ENCODE peak calls at places on chromosomes 2 and 18, in eight cellular contexts. N, Z, Q, H, J, L, O and K are unnamed samples.

GRCh38 chr2:70796247-70796646 is 5.8 kb upstream of the FIGLA start:
- DNase-seq in O (no peak), N (no peak), H (no peak), Q (no peak), J (no peak), L (no peak), Z (no peak), K (no peak)

GRCh38 chr2:120480903-120481445 is 135.0 kb downstream of the INHBB start:
- DNase-seq in Z (no peak), O (no peak), L (no peak), Q (no peak), J (no peak), H (peak), N (peak), K (no peak)

GRCh38 chr18:48007955-48008701 is 77.7 kb upstream of the SMAD2 start:
- DNase-seq in N (peak), L (peak), Q (no peak), Z (peak), O (peak), H (peak), J (peak), K (peak)

GRCh38 chr2:146734042-146734715 is 1110.7 kb upstream of the ACVR2A start:
- DNase-seq in O (peak), N (no peak), Q (peak), H (no peak), L (no peak), J (no peak), Z (no peak), K (no peak)

GRCh38 chr2:96097951-96098823 is 18.2 kb downstream of the ADRA2B start:
- DNase-seq in J (no peak), Z (no peak), N (peak), L (no peak), O (no peak), Q (peak), H (no peak), K (peak)

GRCh38 chr2:137002911-137003310 is 237.6 kb downstream of the THSD7B start:
- DNase-seq in H (no peak), Q (no peak), J (no peak), L (no peak), Z (no peak), O (no peak), N (no peak), K (no peak)

GRCh38 chr2:188122983-188123382 is 168.7 kb upstream of the GULP1 start:
- DNase-seq in Z (no peak), N (no peak), Q (no peak), J (no peak), H (no peak), L (no peak), O (no peak), K (no peak)

GRCh38 chr2:47437287-47437686 is 34.3 kb downstream of the MSH2 start:
- DNase-seq in Z (no peak), L (no peak), J (peak), N (no peak), O (no peak), Q (peak), H (no peak), K (no peak)

GRCh38 chr2:176614049-176614448 is 344.8 kb downstream of the MTX2 start:
- DNase-seq in Q (no peak), J (no peak), N (no peak), H (no peak), L (no peak), O (no peak), Z (no peak), K (no peak)

GRCh38 chr2:155151945-155152344 is 453.4 kb downstream of the KCNJ3 start:
- DNase-seq in N (no peak), H (no peak), O (no peak), Q (no peak), L (no peak), J (no peak), Z (no peak), K (no peak)

GRCh38 chr18:58417752-58418151 is 211.1 kb downstream of the ALPK2 start:
- DNase-seq in L (no peak), Q (no peak), Z (no peak), O (no peak), H (no peak), J (no peak), N (no peak), K (no peak)

GRCh38 chr2:146927080-146927714 is 917.6 kb upstream of the ACVR2A start:
- DNase-seq in L (no peak), Q (peak), Z (peak), N (no peak), H (no peak), O (peak), J (no peak), K (no peak)

GRCh38 chr2:238456966-238457926 is 30.5 kb downstream of the ASB1 start:
- DNase-seq in L (no peak), Q (no peak), N (no peak), O (no peak), H (no peak), Z (no peak), J (no peak), K (no peak)

GRCh38 chr2:85999131-85999831 is 106.4 kb downstream of the POLR1A start:
- DNase-seq in H (no peak), J (no peak), O (peak), Z (peak), L (no peak), Q (peak), N (peak), K (peak)

GRCh38 chr2:27451095-27451494 is 8.9 kb downstream of the KRTCAP3 start:
- DNase-seq in Q (no peak), N (no peak), H (no peak), L (no peak), Z (no peak), O (no peak), J (no peak), K (no peak)

GRCh38 chr18:59719533-59720325 is 22.5 kb upstream of the CCBE1 start:
- DNase-seq in Q (no peak), N (no peak), L (no peak), Z (no peak), H (no peak), J (no peak), O (no peak), K (no peak)

GRCh38 chr2:128356127-128356526 is 37.5 kb upstream of the HS6ST1 start:
- DNase-seq in Z (no peak), N (no peak), J (no peak), H (no peak), L (no peak), O (no peak), Q (no peak), K (peak)

GRCh38 chr2:128350736-128351135 is 32.1 kb upstream of the HS6ST1 start:
- DNase-seq in L (no peak), N (no peak), J (no peak), O (no peak), H (no peak), Z (no peak), Q (no peak), K (no peak)

GRCh38 chr2:128357561-128358370 is 39.1 kb upstream of the HS6ST1 start:
- DNase-seq in O (no peak), N (no peak), J (no peak), L (no peak), Q (no peak), H (no peak), Z (no peak), K (peak)

GRCh38 chr2:128354161-128354560 is 35.5 kb upstream of the HS6ST1 start:
- DNase-seq in N (no peak), Z (no peak), L (no peak), H (no peak), J (no peak), Q (no peak), O (no peak), K (peak)

DNA sequence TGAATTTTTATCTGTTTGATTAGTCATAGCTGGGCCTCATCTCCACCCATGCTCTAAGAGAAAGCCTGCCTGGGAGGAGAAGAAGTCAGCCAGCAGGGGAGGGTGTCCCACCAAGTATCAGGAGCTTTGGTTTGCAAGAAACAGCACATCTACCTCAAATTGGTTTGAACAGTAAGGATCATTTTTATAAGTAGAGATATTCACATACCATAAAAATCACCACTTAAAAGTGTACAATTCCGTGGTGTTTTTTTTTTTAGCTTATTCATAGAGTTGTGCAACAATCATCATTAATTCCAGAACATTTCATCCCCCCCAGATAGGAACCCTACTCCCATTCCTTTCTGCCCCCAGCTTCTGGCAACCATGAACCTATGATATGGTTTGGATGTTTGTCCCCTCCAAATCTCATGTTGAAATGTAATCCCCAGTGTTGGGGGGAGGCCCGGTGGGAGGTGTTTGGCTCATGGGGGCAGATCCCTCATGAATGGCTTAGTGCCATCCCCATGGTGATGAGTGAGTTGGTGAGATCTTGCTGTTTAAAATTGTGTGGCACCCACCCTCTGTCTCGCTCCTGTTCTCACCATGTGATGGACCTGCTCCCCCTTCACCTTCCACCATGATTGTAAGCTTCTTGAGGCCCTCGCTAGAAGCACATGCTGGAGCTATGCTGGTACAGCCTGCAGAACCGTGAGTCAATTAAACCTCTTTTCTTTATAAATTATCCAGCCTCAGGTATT is 36.2 kb upstream of the HS6ST1 start:
- DNase-seq in Z (no peak), L (no peak), J (no peak), N (no peak), H (no peak), Q (no peak), O (no peak), K (peak)
- TF ChIP-seq CTCF in Z (no peak), L (no peak), J (no peak), N (no peak), H (no peak), Q (no peak), O (no peak), K (no peak)

DNA sequence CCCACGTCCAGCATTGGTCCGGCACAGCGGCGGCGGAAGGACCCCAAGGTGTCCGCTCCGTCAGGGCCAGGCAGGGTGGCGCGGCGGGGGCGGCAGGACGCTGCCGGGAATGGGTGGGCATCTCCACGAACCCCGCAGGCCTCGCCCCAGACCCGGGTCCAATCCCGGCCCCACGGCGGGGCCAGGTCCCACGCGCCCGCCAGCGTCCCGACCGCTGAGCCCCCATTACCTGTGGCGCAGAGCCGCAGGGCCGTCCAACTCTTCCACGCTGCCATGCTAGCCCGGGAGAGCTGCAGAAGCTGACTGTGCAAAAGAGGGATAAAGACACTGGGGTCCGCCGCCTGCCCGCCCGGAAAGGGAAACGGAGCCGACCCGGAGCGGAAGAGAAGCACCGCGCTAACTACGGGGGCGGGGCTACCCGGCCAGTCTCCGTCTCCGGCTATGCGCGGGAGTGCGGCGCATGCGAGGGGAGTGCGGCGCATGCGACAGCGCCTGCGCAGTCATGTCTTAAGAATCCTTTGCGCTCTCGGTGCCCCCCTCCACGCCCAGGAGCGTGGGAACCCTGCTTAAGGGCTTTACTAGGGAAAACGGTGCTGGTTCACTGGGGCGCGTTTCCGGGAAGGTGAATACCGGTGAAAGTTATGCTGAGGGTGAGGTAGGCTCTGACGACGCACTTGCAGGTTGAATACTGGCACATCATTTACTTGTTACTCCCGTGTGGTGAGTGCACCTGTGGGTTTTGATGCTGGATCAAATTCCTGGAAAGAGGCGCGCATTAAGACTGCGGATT is at the start of gene TMX3:
- DNase-seq in Z (peak), Q (peak), O (peak), J (peak), H (peak), N (peak), L (peak), K (peak)
- H3K27ac ChIP-seq in Z (peak), Q (peak), O (peak), J (peak), H (peak), N (peak), L (peak), K (peak)

GRCh38 chr2:180987146-180987545 is 6.7 kb downstream of the UBE2E3 start:
- DNase-seq in Q (no peak), Z (no peak), J (no peak), N (no peak), O (no peak), H (no peak), L (no peak), K (no peak)

GRCh38 chr2:180985771-180986395 is 5.5 kb downstream of the UBE2E3 start:
- DNase-seq in O (peak), J (no peak), Z (no peak), Q (no peak), H (no peak), N (no peak), L (no peak), K (no peak)

GRCh38 chr2:180980943-180981898 is 816 bp downstream of the UBE2E3 start:
- DNase-seq in Q (peak), J (peak), Z (peak), H (no peak), O (peak), N (peak), L (peak), K (no peak)

GRCh38 chr2:180980185-180980942 is at the start of gene UBE2E3:
- DNase-seq in N (peak), Q (peak), O (peak), H (peak), J (peak), Z (peak), L (peak), K (peak)

GRCh38 chr2:180983468-180984388 is 3.3 kb downstream of the UBE2E3 start:
- DNase-seq in H (no peak), O (peak), N (no peak), L (no peak), Z (peak), J (peak), Q (peak), K (no peak)
- H3K4me3 ChIP-seq in H (no peak), O (peak), N (no peak), L (peak), Z (no peak), J (peak), Q (peak), K (no peak)

GRCh38 chr2:241675885-241676284 is 10.7 kb downstream of the DTYMK start:
- DNase-seq in Z (no peak), Q (no peak), N (no peak), O (no peak), J (no peak), L (no peak), H (peak), K (no peak)
- TF ChIP-seq CTCF in Z (no peak), Q (no peak), N (no peak), O (no peak), J (no peak), L (no peak), H (no peak), K (no peak)

GRCh38 chr2:224438726-224439125 is 36.8 kb upstream of the FAM124B start:
- DNase-seq in O (no peak), H (no peak), J (no peak), N (no peak), L (no peak), Z (no peak), Q (no peak), K (no peak)
- H3K27ac ChIP-seq in O (no peak), H (no peak), J (no peak), N (no peak), L (no peak), Z (no peak), Q (no peak), K (no peak)

GRCh38 chr2:218607436-218608115 is at the start of gene PLCD4:
- DNase-seq in H (no peak), O (no peak), L (no peak), Q (no peak), Z (no peak), J (peak), N (no peak), K (no peak)

GRCh38 chr2:218605438-218605837 is 2.3 kb upstream of the PLCD4 start:
- DNase-seq in Z (no peak), N (no peak), O (no peak), J (peak), L (no peak), H (no peak), Q (no peak), K (no peak)
- H3K4me3 ChIP-seq in Z (no peak), N (no peak), O (no peak), J (no peak), L (no peak), H (no peak), Q (no peak), K (no peak)

GRCh38 chr2:79849949-79850348 is 337.1 kb downstream of the CTNNA2 start:
- DNase-seq in N (no peak), Q (no peak), Z (no peak), H (no peak), O (no peak), L (no peak), J (no peak), K (no peak)

GRCh38 chr2:79860233-79861058 is 347.6 kb downstream of the CTNNA2 start:
- DNase-seq in H (no peak), Z (no peak), N (no peak), J (no peak), O (peak), L (no peak), Q (peak), K (no peak)

GRCh38 chr2:79850912-79851311 is 338.1 kb downstream of the CTNNA2 start:
- DNase-seq in N (no peak), H (no peak), J (no peak), L (no peak), O (no peak), Q (no peak), Z (no peak), K (no peak)

GRCh38 chr2:79857888-79858287 is 345.0 kb downstream of the CTNNA2 start:
- DNase-seq in J (no peak), O (no peak), N (no peak), Z (no peak), Q (no peak), H (no peak), L (no peak), K (no peak)

DNA sequence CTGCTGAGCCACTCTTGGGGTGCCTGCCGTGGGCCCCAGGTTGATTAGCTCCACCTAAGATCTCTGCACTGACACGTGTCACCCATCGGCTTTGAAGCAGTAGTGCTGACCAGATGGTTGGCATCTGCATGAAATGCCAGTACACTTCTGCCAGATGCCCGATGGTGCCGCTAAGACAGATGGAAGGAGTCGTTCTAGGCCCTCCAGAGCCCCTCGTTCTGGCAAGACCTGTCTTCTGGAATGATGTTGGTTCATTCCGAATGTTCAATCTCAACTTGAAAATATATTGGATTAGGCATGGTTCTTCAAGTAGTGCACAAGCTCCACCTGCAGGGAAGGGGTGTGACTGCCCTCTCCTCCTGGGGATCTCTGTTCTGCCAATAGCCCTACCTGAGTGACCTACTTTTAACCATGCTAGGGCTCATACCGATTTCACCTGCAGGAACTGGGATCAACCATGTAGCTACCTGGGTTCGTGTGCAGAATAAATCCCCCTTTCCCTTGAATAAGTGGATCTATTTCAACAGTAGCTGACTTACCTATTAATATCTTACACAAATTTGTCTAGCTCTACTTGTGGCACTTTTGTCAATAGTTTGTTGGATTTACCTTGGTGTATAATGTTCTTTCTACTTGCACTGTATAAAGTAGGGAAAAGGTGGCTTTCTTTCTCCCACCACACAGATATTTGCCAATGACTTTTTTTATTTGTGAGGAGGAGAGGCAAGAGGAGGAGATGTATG is 342.6 kb downstream of the CTNNA2 start:
- DNase-seq in N (no peak), Z (no peak), O (no peak), L (no peak), Q (no peak), J (no peak), H (no peak), K (no peak)
- TF ChIP-seq CTCF in N (no peak), Z (peak), O (peak), L (no peak), Q (no peak), J (no peak), H (no peak), K (no peak)

DNA sequence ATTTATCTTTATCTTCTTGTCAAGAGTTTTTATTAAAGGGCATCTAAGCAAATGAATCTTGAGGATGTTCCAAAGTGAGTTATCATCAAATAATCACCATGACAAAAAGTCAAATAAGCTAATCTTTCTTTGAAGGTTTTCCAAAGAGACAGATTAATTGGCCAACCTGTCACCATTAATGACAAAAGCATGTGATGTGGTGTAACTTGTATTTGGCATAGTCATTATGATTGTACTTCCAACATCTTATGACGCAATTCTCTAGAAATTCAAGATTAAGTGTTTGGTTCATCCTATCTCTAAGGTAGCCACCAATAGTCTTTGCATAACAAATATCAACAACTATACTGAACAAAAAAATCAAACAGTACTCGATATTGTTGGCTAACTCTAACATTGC is 28.6 kb downstream of the RBMS1 start:
- DNase-seq in Z (no peak), J (no peak), L (no peak), O (no peak), Q (no peak), N (no peak), H (no peak), K (no peak)
- H3K27ac ChIP-seq in Z (no peak), J (no peak), L (no peak), O (no peak), Q (no peak), N (no peak), H (no peak), K (no peak)

DNA sequence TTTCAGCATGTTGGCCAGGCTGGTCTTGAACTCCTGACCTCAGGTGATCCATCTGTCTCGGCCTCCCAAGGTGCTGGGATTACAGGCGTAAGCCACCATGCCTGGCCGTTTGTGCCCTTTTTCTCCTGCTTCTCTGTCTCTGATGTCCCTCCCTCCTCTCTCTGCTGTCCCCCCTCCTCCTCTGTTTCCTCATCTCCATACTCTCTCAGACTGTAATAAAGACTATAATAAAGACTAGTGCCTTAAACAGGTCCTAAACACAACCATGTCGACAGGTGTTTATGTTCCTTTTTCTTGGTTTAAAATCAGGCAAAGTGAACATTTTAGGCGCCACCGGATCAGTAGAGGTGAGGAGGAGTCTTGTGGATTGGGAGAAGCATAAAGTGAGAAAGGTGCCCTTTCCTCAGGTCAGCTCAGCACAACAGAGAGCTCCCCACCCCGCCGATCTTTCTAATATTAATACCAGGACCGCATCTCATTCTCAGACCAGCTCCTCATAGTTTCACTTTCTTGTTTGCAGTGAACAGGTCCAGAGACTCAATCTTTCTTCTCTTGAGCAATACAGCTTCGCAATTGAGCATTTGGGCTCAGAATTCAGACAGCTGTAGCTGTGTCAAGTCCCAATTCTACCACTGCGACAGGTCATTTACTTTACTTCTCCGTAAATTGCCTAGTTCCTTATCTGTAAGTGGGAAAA is 23.7 kb downstream of the TIMM21 start:
- DNase-seq in Q (no peak), L (no peak), J (no peak), H (no peak), Z (no peak), O (peak), N (no peak), K (no peak)
- H3K4me3 ChIP-seq in Q (no peak), L (no peak), J (peak), H (no peak), Z (peak), O (peak), N (no peak), K (no peak)